ENCODE peak calls at places on chromosomes 13 and 19, in five cellular contexts. One of them, this sample, is unnamed.

GRCh38 chr13:40609972-40610726 is 56.3 kb downstream of the FOXO1 start:
- DNase-seq in kidney epithelial cell: no peak
- DNase-seq in choroid plexus epithelial cell: peak; percentile 44
- DNase-seq in MM.1S: no peak
- DNase-seq in left ventricle myocardium inferior: no peak
- DNase-seq in this sample: no peak

GRCh38 chr13:27079421-27079958 is 92.1 kb downstream of the USP12 start:
- DNase-seq in kidney epithelial cell: peak; percentile 81
- DNase-seq in choroid plexus epithelial cell: peak; percentile 77
- DNase-seq in left ventricle myocardium inferior: no peak
- DNase-seq in MM.1S: no peak
- DNase-seq in this sample: peak; percentile 26

GRCh38 chr13:61383101-61383500 is 32.5 kb downstream of the PCDH20 start:
- DNase-seq in left ventricle myocardium inferior: no peak
- DNase-seq in MM.1S: no peak
- DNase-seq in choroid plexus epithelial cell: no peak
- DNase-seq in kidney epithelial cell: peak; percentile 5
- DNase-seq in this sample: no peak

GRCh38 chr13:25171517-25172302 is at the start of gene AMER2:
- DNase-seq in left ventricle myocardium inferior: peak; percentile 20
- DNase-seq in MM.1S: no peak
- DNase-seq in choroid plexus epithelial cell: peak; percentile 8
- DNase-seq in kidney epithelial cell: no peak
- DNase-seq in this sample: peak; percentile 30

GRCh38 chr13:83879431-83880171 is 2.7 kb downstream of the SLITRK1 start:
- DNase-seq in choroid plexus epithelial cell: no peak
- DNase-seq in left ventricle myocardium inferior: no peak
- DNase-seq in MM.1S: no peak
- DNase-seq in kidney epithelial cell: no peak
- DNase-seq in this sample: no peak

GRCh38 chr13:102317593-102317992 is 84.3 kb downstream of the FGF14 start:
- DNase-seq in kidney epithelial cell: no peak
- DNase-seq in MM.1S: no peak
- DNase-seq in left ventricle myocardium inferior: peak; percentile 87
- DNase-seq in choroid plexus epithelial cell: peak; percentile 63
- DNase-seq in this sample: no peak

GRCh38 chr19:20478936-20479335 is 86.6 kb downstream of the ZNF737 start:
- DNase-seq in kidney epithelial cell: no peak
- DNase-seq in left ventricle myocardium inferior: no peak
- DNase-seq in MM.1S: no peak
- DNase-seq in choroid plexus epithelial cell: no peak
- DNase-seq in this sample: no peak

GRCh38 chr13:112510002-112510780 is 77.8 kb downstream of the TUBGCP3 start:
- DNase-seq in left ventricle myocardium inferior: no peak
- DNase-seq in choroid plexus epithelial cell: peak; percentile 83
- DNase-seq in kidney epithelial cell: peak; percentile 39
- DNase-seq in MM.1S: peak; percentile 41
- DNase-seq in this sample: peak; percentile 28

GRCh38 chr13:108932206-108932605 is 302.8 kb downstream of the MYO16 start:
- DNase-seq in left ventricle myocardium inferior: no peak
- DNase-seq in kidney epithelial cell: no peak
- DNase-seq in MM.1S: no peak
- DNase-seq in choroid plexus epithelial cell: no peak
- DNase-seq in this sample: no peak

GRCh38 chr19:55053735-55054134 is 9.2 kb downstream of the RDH13 start:
- DNase-seq in kidney epithelial cell: no peak
- DNase-seq in MM.1S: no peak
- DNase-seq in left ventricle myocardium inferior: no peak
- DNase-seq in choroid plexus epithelial cell: no peak
- DNase-seq in this sample: no peak

GRCh38 chr13:51995677-51996551 is 15.3 kb downstream of the ATP7B start:
- DNase-seq in MM.1S: no peak
- DNase-seq in choroid plexus epithelial cell: no peak
- DNase-seq in left ventricle myocardium inferior: peak; percentile 35
- DNase-seq in kidney epithelial cell: no peak
- DNase-seq in this sample: no peak

GRCh38 chr13:80527400-80527799 is 186.5 kb upstream of the SPRY2 start:
- DNase-seq in choroid plexus epithelial cell: no peak
- DNase-seq in MM.1S: no peak
- DNase-seq in left ventricle myocardium inferior: no peak
- DNase-seq in kidney epithelial cell: no peak
- DNase-seq in this sample: no peak

GRCh38 chr13:49935171-49936084 is 712 bp downstream of the SPRYD7 start:
- DNase-seq in left ventricle myocardium inferior: peak; percentile 36
- DNase-seq in MM.1S: peak; percentile 45
- DNase-seq in kidney epithelial cell: no peak
- DNase-seq in choroid plexus epithelial cell: peak; percentile 62
- DNase-seq in this sample: peak; percentile 9

GRCh38 chr19:13078897-13079541 is 23.6 kb downstream of the LYL1 start:
- DNase-seq in left ventricle myocardium inferior: no peak
- DNase-seq in MM.1S: no peak
- DNase-seq in kidney epithelial cell: no peak
- DNase-seq in choroid plexus epithelial cell: no peak
- DNase-seq in this sample: no peak

GRCh38 chr13:62250501-62251175 is 835.0 kb upstream of the PCDH20 start:
- DNase-seq in left ventricle myocardium inferior: no peak
- DNase-seq in choroid plexus epithelial cell: peak; percentile 36
- DNase-seq in MM.1S: no peak
- DNase-seq in kidney epithelial cell: no peak
- DNase-seq in this sample: no peak

GRCh38 chr13:26998265-26998664 is 173.3 kb downstream of the USP12 start:
- DNase-seq in choroid plexus epithelial cell: no peak
- DNase-seq in MM.1S: no peak
- DNase-seq in left ventricle myocardium inferior: no peak
- DNase-seq in kidney epithelial cell: no peak
- DNase-seq in this sample: no peak

GRCh38 chr13:27354379-27354778 is 70.0 kb upstream of the GTF3A start:
- DNase-seq in choroid plexus epithelial cell: peak; percentile 76
- DNase-seq in left ventricle myocardium inferior: no peak
- DNase-seq in MM.1S: no peak
- DNase-seq in kidney epithelial cell: no peak
- DNase-seq in this sample: no peak

GRCh38 chr19:39411006-39411831 is 1.2 kb upstream of the PLEKHG2 start:
- DNase-seq in kidney epithelial cell: no peak
- DNase-seq in choroid plexus epithelial cell: peak; percentile 70
- DNase-seq in MM.1S: peak; percentile 27
- DNase-seq in left ventricle myocardium inferior: no peak
- DNase-seq in this sample: no peak
- H3K4me3 ChIP-seq in kidney epithelial cell: no peak overlapping the region
- H3K4me3 ChIP-seq in choroid plexus epithelial cell: peak overlapping the region; percentile 78
- H3K4me3 ChIP-seq in MM.1S: peak overlapping the region; percentile 17
- H3K4me3 ChIP-seq in left ventricle myocardium inferior: peak overlapping the region; percentile 87
- H3K4me3 ChIP-seq in this sample: peak overlapping the region; percentile 44

GRCh38 chr19:45322311-45322710 is 364 bp downstream of the CKM start:
- DNase-seq in choroid plexus epithelial cell: no peak
- DNase-seq in kidney epithelial cell: no peak
- DNase-seq in MM.1S: no peak
- DNase-seq in left ventricle myocardium inferior: no peak
- DNase-seq in this sample: peak; percentile 57

GRCh38 chr19:45321848-45322247 is 827 bp downstream of the CKM start:
- DNase-seq in MM.1S: no peak
- DNase-seq in left ventricle myocardium inferior: peak; percentile 59
- DNase-seq in kidney epithelial cell: no peak
- DNase-seq in choroid plexus epithelial cell: no peak
- DNase-seq in this sample: no peak

GRCh38 chr19:45322744-45323281 is at the start of gene CKM:
- DNase-seq in left ventricle myocardium inferior: peak; percentile 85
- DNase-seq in kidney epithelial cell: no peak
- DNase-seq in MM.1S: no peak
- DNase-seq in choroid plexus epithelial cell: no peak
- DNase-seq in this sample: no peak

GRCh38 chr19:45324349-45324907 is 1.8 kb upstream of the CKM start:
- DNase-seq in choroid plexus epithelial cell: no peak
- DNase-seq in MM.1S: no peak
- DNase-seq in kidney epithelial cell: no peak
- DNase-seq in left ventricle myocardium inferior: no peak
- DNase-seq in this sample: no peak

DNA sequence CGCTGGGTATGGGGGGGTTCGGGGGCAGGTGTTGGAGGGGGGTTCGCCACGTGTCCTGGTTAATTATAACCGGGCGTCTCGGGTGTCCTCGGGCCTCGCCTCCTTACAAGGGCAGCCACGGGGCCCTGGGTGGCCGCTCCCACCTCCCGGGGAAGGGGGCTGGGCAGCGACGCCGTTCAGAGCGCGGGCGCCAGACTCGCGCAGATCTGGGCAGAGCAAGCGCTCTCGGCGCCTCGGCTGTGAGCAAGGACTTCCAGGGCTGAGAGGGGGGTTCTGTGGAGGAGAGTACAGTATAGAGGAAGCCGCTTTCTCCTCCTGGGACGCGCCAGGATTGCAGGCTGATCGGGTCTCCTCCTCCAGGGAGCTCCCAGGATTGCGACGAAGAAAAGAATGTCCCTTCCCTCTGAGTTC is 1.0 kb upstream of the CKM start:
- DNase-seq in MM.1S: no peak
- DNase-seq in left ventricle myocardium inferior: peak; percentile 79
- DNase-seq in choroid plexus epithelial cell: no peak
- DNase-seq in kidney epithelial cell: no peak
- DNase-seq in this sample: no peak
- H3K4me3 ChIP-seq in MM.1S: no peak overlapping the region
- H3K4me3 ChIP-seq in left ventricle myocardium inferior: peak overlapping the region; percentile 72
- H3K4me3 ChIP-seq in choroid plexus epithelial cell: peak overlapping the region; percentile 8
- H3K4me3 ChIP-seq in kidney epithelial cell: peak overlapping the region; percentile 15
- H3K4me3 ChIP-seq in this sample: no peak overlapping the region

DNA sequence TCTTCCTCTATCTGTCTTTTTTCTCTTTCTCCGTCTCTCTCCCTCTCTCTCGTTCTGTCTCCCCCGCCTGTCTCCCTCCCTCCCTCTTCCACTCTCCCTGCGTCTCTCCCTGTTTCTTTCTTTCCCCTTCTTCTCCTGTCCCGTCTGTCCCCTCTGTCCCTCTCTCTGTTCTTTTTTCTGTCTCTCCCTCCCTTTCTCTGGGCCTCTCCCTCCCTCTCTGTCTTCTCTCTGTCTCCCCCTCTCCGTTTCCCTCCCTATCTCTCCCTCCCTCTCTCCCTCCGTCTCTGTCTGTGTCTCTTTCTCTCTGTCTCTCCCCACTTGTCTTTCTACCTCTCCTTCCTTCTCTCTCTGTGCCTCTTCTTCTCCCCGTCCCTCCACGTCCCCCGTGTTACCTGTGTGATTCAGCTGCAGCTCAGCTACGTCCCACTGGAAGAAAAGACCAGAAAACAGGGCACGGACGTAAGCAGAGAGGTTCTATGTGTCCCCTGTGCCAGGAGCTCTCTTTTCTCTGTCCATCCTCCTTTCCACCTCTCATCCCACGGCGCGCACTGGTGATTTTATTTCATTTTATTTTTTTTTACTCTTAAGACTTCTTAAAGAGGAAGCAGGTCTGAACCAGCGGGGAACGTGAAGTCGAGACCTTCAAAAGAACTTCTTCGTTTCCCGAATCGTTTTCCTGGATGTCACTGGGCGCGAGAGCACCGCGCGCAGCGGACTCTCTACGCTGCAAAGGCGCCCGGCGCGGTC is 1.1 kb downstream of the CD70 start:
- DNase-seq in MM.1S: no peak
- DNase-seq in kidney epithelial cell: no peak
- DNase-seq in left ventricle myocardium inferior: no peak
- DNase-seq in choroid plexus epithelial cell: no peak
- DNase-seq in this sample: no peak
- H3K4me3 ChIP-seq in MM.1S: peak overlapping the region; percentile 66
- H3K4me3 ChIP-seq in kidney epithelial cell: peak overlapping the region; percentile 66
- H3K4me3 ChIP-seq in left ventricle myocardium inferior: peak overlapping the region; percentile 43
- H3K4me3 ChIP-seq in choroid plexus epithelial cell: no peak overlapping the region
- H3K4me3 ChIP-seq in this sample: no peak overlapping the region

GRCh38 chr19:1790054-1790762 is 21.9 kb downstream of the ATP8B3 start:
- DNase-seq in choroid plexus epithelial cell: no peak
- DNase-seq in MM.1S: no peak
- DNase-seq in kidney epithelial cell: no peak
- DNase-seq in left ventricle myocardium inferior: no peak
- DNase-seq in this sample: peak; percentile 21

GRCh38 chr19:1786668-1787067 is 25.4 kb downstream of the ATP8B3 start:
- DNase-seq in choroid plexus epithelial cell: no peak
- DNase-seq in left ventricle myocardium inferior: no peak
- DNase-seq in kidney epithelial cell: no peak
- DNase-seq in MM.1S: no peak
- DNase-seq in this sample: no peak

GRCh38 chr19:1787116-1787515 is 25.0 kb downstream of the ATP8B3 start:
- DNase-seq in kidney epithelial cell: no peak
- DNase-seq in choroid plexus epithelial cell: no peak
- DNase-seq in left ventricle myocardium inferior: no peak
- DNase-seq in MM.1S: no peak
- DNase-seq in this sample: no peak

GRCh38 chr19:1791879-1792278 is 20.2 kb downstream of the ATP8B3 start:
- DNase-seq in left ventricle myocardium inferior: no peak
- DNase-seq in choroid plexus epithelial cell: no peak
- DNase-seq in kidney epithelial cell: no peak
- DNase-seq in MM.1S: no peak
- DNase-seq in this sample: no peak

DNA sequence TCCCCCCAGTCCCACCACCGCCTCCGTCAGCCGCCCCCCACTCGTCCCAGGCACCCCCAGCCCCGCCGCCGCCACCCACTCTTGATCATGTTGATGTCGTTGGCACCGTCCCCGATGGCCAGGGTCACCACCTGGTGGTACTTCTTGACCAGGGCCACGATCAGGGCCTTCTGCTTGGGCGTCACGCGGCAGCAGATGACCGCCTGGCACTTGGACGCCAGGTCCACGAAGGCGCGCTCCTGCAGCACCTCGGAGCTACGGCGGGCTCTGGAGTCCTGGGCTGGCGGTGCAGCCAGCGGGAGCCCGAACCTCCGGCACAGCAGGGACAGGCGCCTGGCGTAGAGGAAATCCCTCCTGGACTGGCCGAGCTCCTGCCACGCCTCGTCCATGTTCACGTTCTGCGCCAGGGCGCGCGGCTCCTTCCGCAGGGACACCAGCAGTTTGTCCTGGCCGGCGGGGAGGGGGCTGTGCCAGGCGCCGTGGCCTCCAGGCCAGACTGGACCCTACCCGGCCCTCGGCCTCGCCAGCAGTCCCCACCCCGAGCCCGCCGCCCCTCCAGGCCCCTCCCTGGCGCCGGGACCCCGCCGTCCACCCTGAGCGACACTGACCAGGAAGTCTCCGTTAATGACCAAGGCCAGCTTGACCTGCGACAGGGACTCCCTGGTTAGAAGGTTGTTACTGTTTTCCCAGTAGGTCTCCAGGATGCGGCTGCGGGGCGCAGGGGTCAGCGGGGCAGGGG is 22.6 kb downstream of the ATP8B3 start:
- DNase-seq in kidney epithelial cell: no peak
- DNase-seq in MM.1S: no peak
- DNase-seq in choroid plexus epithelial cell: no peak
- DNase-seq in left ventricle myocardium inferior: no peak
- DNase-seq in this sample: no peak
- H3K4me3 ChIP-seq in kidney epithelial cell: no peak overlapping the region
- H3K4me3 ChIP-seq in MM.1S: no peak overlapping the region
- H3K4me3 ChIP-seq in choroid plexus epithelial cell: no peak overlapping the region
- H3K4me3 ChIP-seq in left ventricle myocardium inferior: peak overlapping the region; percentile 51
- H3K4me3 ChIP-seq in this sample: no peak overlapping the region

DNA sequence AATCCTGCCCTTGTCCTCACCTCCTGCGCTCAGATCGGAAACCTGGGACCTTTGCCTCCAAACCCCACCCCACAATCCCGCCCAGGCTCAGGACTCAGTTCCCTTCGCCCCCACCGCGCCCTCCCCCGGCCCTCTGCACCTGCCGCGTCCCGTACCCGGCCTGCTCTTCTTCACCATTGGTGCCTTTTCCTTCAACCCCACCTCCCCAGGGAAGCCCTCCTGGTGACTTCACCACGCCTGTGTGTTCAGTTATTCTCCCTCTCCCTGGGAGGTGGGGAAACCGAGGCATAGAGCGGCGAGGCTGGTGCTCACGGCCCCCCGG is 19.3 kb upstream of the TCF3 start:
- DNase-seq in kidney epithelial cell: no peak
- DNase-seq in MM.1S: peak; percentile 63
- DNase-seq in left ventricle myocardium inferior: no peak
- DNase-seq in choroid plexus epithelial cell: no peak
- DNase-seq in this sample: no peak
- H3K4me3 ChIP-seq in kidney epithelial cell: no peak overlapping the region
- H3K4me3 ChIP-seq in MM.1S: peak overlapping the region; percentile 81
- H3K4me3 ChIP-seq in left ventricle myocardium inferior: peak overlapping the region; percentile 21
- H3K4me3 ChIP-seq in choroid plexus epithelial cell: no peak overlapping the region
- H3K4me3 ChIP-seq in this sample: peak overlapping the region; percentile 49